ENCODE peak calls at places on chromosomes 1 and 21, in nine cellular contexts. P is OCI-LY7, X is mammary epithelial cell, W is uterus, G is sigmoid colon, E is upper lobe of right lung, R is AG04450, I is right atrium auricular region, N is psoas muscle. C is an unnamed sample.

GRCh38 chr1:228989992-228990827 is 254.9 kb downstream of the RHOU start:
- DNase-seq in P (no peak), X (no peak), W (peak), G (peak), E (peak), R (no peak), I (peak), N (peak), C (peak)

GRCh38 chr1:24640288-24640687 is 2.8 kb upstream of the SRRM1 start:
- DNase-seq in P (no peak), X (no peak), W (peak), G (no peak), E (no peak), R (no peak), I (no peak), N (no peak), C (no peak)

GRCh38 chr1:244653439-244654283 is 735 bp downstream of the DESI2 start:
- DNase-seq in P (peak), X (peak), W (no peak), G (peak), E (no peak), R (no peak), I (no peak), N (no peak), C (peak)

GRCh38 chr1:221161571-221162041 is 282.4 kb downstream of the HLX start:
- DNase-seq in P (no peak), X (no peak), W (no peak), G (no peak), E (no peak), R (no peak), I (peak), N (no peak), C (peak)

GRCh38 chr1:88773540-88774150 is 89.6 kb downstream of the PKN2 start:
- DNase-seq in P (no peak), X (peak), W (no peak), G (no peak), E (no peak), R (peak), I (no peak), N (no peak), C (peak)

GRCh38 chr1:53073287-53073686 is 11.3 kb downstream of the PODN start:
- DNase-seq in P (no peak), X (no peak), W (no peak), G (peak), E (peak), R (no peak), I (no peak), N (no peak), C (no peak)

GRCh38 chr1:21280011-21280471 is 10.2 kb downstream of the ECE1 start:
- DNase-seq in P (no peak), X (no peak), W (peak), G (no peak), E (no peak), R (no peak), I (no peak), N (no peak), C (no peak)

GRCh38 chr1:119859647-119860046 is 36.7 kb downstream of the ADAM30 start:
- DNase-seq in P (no peak), X (peak), W (no peak), G (no peak), E (no peak), R (peak), I (no peak), N (no peak), C (peak)

GRCh38 chr1:223308141-223308540 is 55.8 kb downstream of the SUSD4 start:
- DNase-seq in P (no peak), X (no peak), W (no peak), G (no peak), E (no peak), R (no peak), I (no peak), N (no peak), C (no peak)

GRCh38 chr1:81660286-81660685 is 140.4 kb upstream of the ADGRL2 start:
- DNase-seq in P (no peak), X (no peak), W (no peak), G (no peak), E (no peak), R (no peak), I (no peak), N (no peak), C (peak)

GRCh38 chr1:184022651-184023050 is 14.9 kb downstream of the COLGALT2 start:
- DNase-seq in P (no peak), X (no peak), W (peak), G (no peak), E (no peak), R (peak), I (no peak), N (no peak), C (peak)

GRCh38 chr1:230208619-230209261 is 141.7 kb downstream of the GALNT2 start:
- DNase-seq in P (no peak), X (no peak), W (no peak), G (no peak), E (no peak), R (no peak), I (no peak), N (no peak), C (no peak)

GRCh38 chr21:28872218-28872617 is 120.5 kb downstream of the LTN1 start:
- DNase-seq in P (no peak), X (peak), W (peak), G (no peak), E (no peak), R (no peak), I (no peak), N (no peak), C (no peak)

GRCh38 chr1:19124273-19124672 is 85.8 kb downstream of the UBR4 start:
- DNase-seq in P (no peak), X (no peak), W (no peak), G (no peak), E (no peak), R (no peak), I (no peak), N (no peak), C (no peak)

GRCh38 chr1:50735443-50735842 is 224.6 kb downstream of the FAF1 start:
- DNase-seq in P (peak), X (no peak), W (no peak), G (no peak), E (no peak), R (no peak), I (no peak), N (no peak), C (peak)

GRCh38 chr1:201538618-201539551 is at the start of gene NAV1:
- DNase-seq in P (no peak), X (no peak), W (peak), G (peak), E (peak), R (no peak), I (peak), N (peak), C (peak)

GRCh38 chr1:44406761-44407429 is 1.8 kb downstream of the RNF220 start:
- DNase-seq in P (no peak), X (no peak), W (no peak), G (no peak), E (no peak), R (no peak), I (no peak), N (peak), C (no peak)

GRCh38 chr1:51000160-51000559 is 30.1 kb downstream of the CDKN2C start:
- DNase-seq in P (peak), X (no peak), W (no peak), G (no peak), E (no peak), R (no peak), I (no peak), N (no peak), C (no peak)

GRCh38 chr1:164784960-164785359 is 226.0 kb downstream of the PBX1 start:
- DNase-seq in P (no peak), X (no peak), W (no peak), G (no peak), E (no peak), R (no peak), I (no peak), N (no peak), C (no peak)

GRCh38 chr1:164786980-164787833 is 228.2 kb downstream of the PBX1 start:
- DNase-seq in P (peak), X (peak), W (peak), G (peak), E (peak), R (peak), I (peak), N (peak), C (peak)

GRCh38 chr1:164783778-164784555 is 225.0 kb downstream of the PBX1 start:
- DNase-seq in P (no peak), X (no peak), W (no peak), G (no peak), E (no peak), R (no peak), I (no peak), N (no peak), C (no peak)

GRCh38 chr1:164787834-164788231 is 228.8 kb downstream of the PBX1 start:
- DNase-seq in P (no peak), X (peak), W (no peak), G (no peak), E (no peak), R (no peak), I (no peak), N (no peak), C (no peak)

GRCh38 chr1:164785841-164786534 is 227.0 kb downstream of the PBX1 start:
- DNase-seq in P (no peak), X (peak), W (no peak), G (no peak), E (no peak), R (no peak), I (no peak), N (no peak), C (no peak)
- H3K27ac ChIP-seq in P (no peak), X (peak), W (peak), G (peak), E (peak), R (no peak), I (peak), N (peak), C (no peak)

GRCh38 chr21:32306021-32306780 is 7.5 kb downstream of the MRAP start:
- DNase-seq in P (no peak), X (no peak), W (no peak), G (no peak), E (no peak), R (no peak), I (peak), N (no peak), C (peak)
- H3K27ac ChIP-seq in P (no peak), X (no peak), W (no peak), G (no peak), E (no peak), R (no peak), I (no peak), N (no peak), C (no peak)

GRCh38 chr1:109875874-109876273 is 34.8 kb upstream of the CSF1 start:
- DNase-seq in P (no peak), X (no peak), W (no peak), G (no peak), E (no peak), R (no peak), I (no peak), N (no peak), C (no peak)

GRCh38 chr1:109874445-109874844 is 36.2 kb upstream of the CSF1 start:
- DNase-seq in P (no peak), X (no peak), W (no peak), G (no peak), E (no peak), R (no peak), I (no peak), N (no peak), C (no peak)

GRCh38 chr1:109876617-109877319 is 33.9 kb upstream of the CSF1 start:
- DNase-seq in P (no peak), X (no peak), W (no peak), G (no peak), E (no peak), R (no peak), I (no peak), N (no peak), C (peak)

GRCh38 chr1:109877320-109877771 is 33.3 kb upstream of the CSF1 start:
- DNase-seq in P (no peak), X (peak), W (peak), G (peak), E (peak), R (peak), I (peak), N (peak), C (peak)

GRCh38 chr1:109873278-109874175 is 37.1 kb upstream of the CSF1 start:
- DNase-seq in P (no peak), X (peak), W (no peak), G (no peak), E (no peak), R (no peak), I (no peak), N (no peak), C (peak)
- H3K27ac ChIP-seq in P (no peak), X (no peak), W (peak), G (peak), E (no peak), R (no peak), I (no peak), N (no peak), C (no peak)

GRCh38 chr21:30269803-30270530 is 12.8 kb downstream of the KRTAP24-1 start:
- DNase-seq in P (no peak), X (no peak), W (no peak), G (no peak), E (no peak), R (no peak), I (no peak), N (no peak), C (no peak)

DNA sequence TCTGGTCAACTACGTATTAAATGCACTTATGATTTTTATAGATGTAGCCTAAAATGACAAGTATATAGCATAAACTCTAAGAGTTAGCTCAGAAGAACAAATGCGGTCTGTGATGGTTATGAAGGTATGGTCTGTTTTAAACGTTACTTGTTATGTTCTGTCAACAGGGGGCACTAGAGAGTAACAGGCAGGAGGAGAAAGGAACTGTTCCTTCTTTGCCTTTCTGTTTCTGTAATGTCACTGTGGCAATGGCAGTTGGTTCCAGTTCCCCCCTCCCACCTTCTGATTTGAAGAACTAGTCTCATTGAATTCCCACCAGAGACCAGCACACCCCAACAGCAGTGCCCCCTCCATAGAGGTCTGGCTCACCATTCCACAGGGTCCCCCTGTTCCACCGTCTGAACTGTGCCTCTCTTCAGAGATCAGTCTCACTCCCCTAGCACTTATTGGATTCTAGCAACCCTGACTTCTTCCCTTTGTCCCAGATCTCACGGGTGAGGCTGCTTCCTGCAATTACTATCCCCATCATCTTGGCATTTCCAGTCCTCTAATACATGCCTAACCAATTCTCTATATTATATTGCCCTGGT is 14.0 kb downstream of the KRTAP24-1 start:
- DNase-seq in P (peak), X (no peak), W (no peak), G (no peak), E (no peak), R (no peak), I (no peak), N (no peak), C (no peak)
- H3K27ac ChIP-seq in P (no peak), X (no peak), W (no peak), G (no peak), E (no peak), R (no peak), I (no peak), N (no peak), C (no peak)

C was measured in mesenchymal stem cell.